ENCODE peak calls at places on chromosomes 2 and 18, in eight cellular contexts. C is osteoblast, A is suprapubic skin, N is nephron progenitor cell, S is fibroblast of lung, Y is GM20000, Q is fibroblast of mammary gland, R is progenitor cell of endocrine pancreas. O is an unnamed sample.

GRCh38 chr2:24743914-24744313 is 49.3 kb downstream of the PTRHD1 start:
- DNase-seq in S (no peak), N (no peak), Q (no peak), C (no peak), R (no peak), Y (no peak), A (no peak), O (no peak)

GRCh38 chr2:104388296-104388695 is 465.6 kb upstream of the POU3F3 start:
- DNase-seq in R (no peak), Y (no peak), C (no peak), Q (no peak), A (no peak), N (no peak), S (no peak), O (no peak)

GRCh38 chr18:62325806-62326645 is 916 bp downstream of the TNFRSF11A start:
- DNase-seq in Q (peak), A (no peak), S (peak), R (peak), N (peak), Y (peak), C (peak), O (no peak)

GRCh38 chr2:33510589-33510968 is 34.1 kb downstream of the RASGRP3 start:
- DNase-seq in N (no peak), C (no peak), Y (no peak), S (no peak), R (no peak), A (no peak), Q (peak), O (no peak)

GRCh38 chr2:8677646-8678592 is 3.9 kb upstream of the ID2 start:
- DNase-seq in R (no peak), Y (peak), N (peak), S (peak), C (peak), Q (peak), A (peak), O (no peak)

GRCh38 chr2:182280128-182280527 is 146.7 kb downstream of the PDE1A start:
- DNase-seq in A (no peak), N (no peak), R (no peak), S (peak), Q (peak), C (no peak), Y (no peak), O (no peak)

GRCh38 chr2:218879881-218880748 is 537 bp upstream of the WNT10A start:
- DNase-seq in S (no peak), R (no peak), N (peak), A (no peak), Y (peak), C (no peak), Q (no peak), O (peak)

GRCh38 chr2:158969717-158970521 is 1.5 kb downstream of the TANC1 start:
- DNase-seq in N (peak), R (peak), S (peak), Y (no peak), A (peak), C (peak), Q (peak), O (no peak)

GRCh38 chr2:70828115-70828514 is 7.5 kb downstream of the CD207 start:
- DNase-seq in Q (no peak), N (no peak), C (peak), R (no peak), S (no peak), A (no peak), Y (no peak), O (no peak)

GRCh38 chr2:150732064-150732463 is 244.6 kb upstream of the RND3 start:
- DNase-seq in Q (peak), R (no peak), Y (no peak), C (peak), A (no peak), S (peak), N (no peak), O (no peak)

GRCh38 chr2:12819721-12820120 is 103.0 kb downstream of the TRIB2 start:
- DNase-seq in A (no peak), Y (no peak), N (no peak), C (no peak), Q (peak), R (no peak), S (peak), O (no peak)

GRCh38 chr2:138274421-138275291 is 226.9 kb upstream of the SPOPL start:
- DNase-seq in C (no peak), N (no peak), S (peak), Q (peak), Y (no peak), A (no peak), R (no peak), O (no peak)

GRCh38 chr2:39723946-39724827 is 54.9 kb downstream of the THUMPD2 start:
- DNase-seq in Y (no peak), C (no peak), R (no peak), N (no peak), A (no peak), S (no peak), Q (no peak), O (no peak)

GRCh38 chr2:224160917-224161316 is 121.8 kb upstream of the SERPINE2 start:
- DNase-seq in Y (no peak), A (no peak), R (no peak), N (no peak), Q (peak), C (no peak), S (peak), O (no peak)

GRCh38 chr18:13524824-13525223 is 201.5 kb downstream of the FAM210A start:
- DNase-seq in N (no peak), Y (no peak), Q (no peak), C (no peak), R (no peak), S (no peak), A (no peak), O (no peak)

GRCh38 chr2:170886391-170886790 is 42.7 kb upstream of the GORASP2 start:
- DNase-seq in R (no peak), S (no peak), Q (peak), N (no peak), C (no peak), Y (no peak), A (no peak), O (no peak)

GRCh38 chr2:204104821-204105220 is 168.3 kb downstream of the ICOS start:
- DNase-seq in R (no peak), S (no peak), N (no peak), C (no peak), Q (no peak), A (no peak), Y (no peak), O (no peak)

GRCh38 chr2:173254659-173255058 is 100.0 kb upstream of the CDCA7 start:
- DNase-seq in C (no peak), S (no peak), Q (no peak), N (no peak), A (no peak), R (no peak), Y (no peak), O (no peak)

GRCh38 chr2:102080451-102081054 is 62.0 kb upstream of the IL1R1 start:
- DNase-seq in N (no peak), R (no peak), Y (no peak), Q (peak), C (no peak), S (no peak), A (no peak), O (no peak)

GRCh38 chr18:834086-834720 is 22.2 kb upstream of the YES1 start:
- DNase-seq in R (no peak), N (no peak), Q (no peak), S (no peak), A (no peak), Y (no peak), C (no peak), O (no peak)

GRCh38 chr2:53315170-53315569 is 452.4 kb upstream of the CHAC2 start:
- DNase-seq in C (no peak), S (no peak), N (no peak), Y (no peak), R (no peak), Q (no peak), A (no peak), O (no peak)

GRCh38 chr2:120390381-120391055 is 44.6 kb downstream of the INHBB start:
- DNase-seq in Q (no peak), R (peak), C (peak), Y (no peak), A (peak), N (no peak), S (no peak), O (no peak)

GRCh38 chr2:165203689-165204559 is at the start of gene SCN3A:
- DNase-seq in N (peak), Q (peak), A (no peak), C (peak), R (no peak), S (peak), Y (peak), O (no peak)

GRCh38 chr2:220775856-220776467 is 796.1 kb downstream of the EPHA4 start:
- DNase-seq in R (no peak), Q (no peak), C (no peak), N (no peak), Y (no peak), S (no peak), A (no peak), O (no peak)

GRCh38 chr2:1136071-1136470 is 185.4 kb downstream of the SNTG2 start:
- DNase-seq in C (peak), N (no peak), Y (no peak), S (peak), Q (peak), R (no peak), A (no peak), O (no peak)

GRCh38 chr2:203973676-203974075 is 37.1 kb downstream of the ICOS start:
- DNase-seq in Q (no peak), C (no peak), N (no peak), Y (no peak), A (no peak), R (no peak), S (no peak), O (no peak)

GRCh38 chr2:203567786-203568185 is 32.7 kb upstream of the RAPH1 start:
- DNase-seq in N (no peak), C (peak), S (no peak), A (no peak), Y (no peak), R (no peak), Q (peak), O (no peak)

GRCh38 chr18:31687529-31687928 is 3.1 kb upstream of the B4GALT6 start:
- DNase-seq in S (peak), Y (no peak), R (no peak), A (no peak), Q (no peak), C (no peak), N (no peak), O (no peak)
- TF ChIP-seq CTCF in S (no peak), Y (no peak), R (peak), A (no peak), Q (peak), C (peak), N (peak), O (peak)

DNA sequence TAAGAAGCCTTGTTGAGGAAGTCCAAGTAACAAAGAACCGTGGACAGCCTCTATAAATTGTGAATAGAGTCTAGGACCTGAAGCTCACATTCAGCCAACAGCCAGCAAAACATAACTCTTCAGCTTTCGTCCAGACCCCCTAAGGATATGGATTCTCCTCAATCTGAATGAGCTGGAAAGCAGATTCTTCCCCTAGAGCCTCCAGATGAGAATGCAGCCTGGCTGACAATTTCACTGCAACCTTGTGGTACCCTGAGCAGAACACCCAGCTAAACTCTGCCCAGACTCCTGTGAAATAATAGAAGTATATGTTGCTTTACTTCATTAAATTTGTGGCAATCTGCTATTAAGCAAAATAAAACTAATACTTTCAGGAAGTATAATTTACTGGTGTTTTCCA is 483.5 kb upstream of the SLC8A1 start:
- DNase-seq in N (no peak), A (no peak), Y (no peak), C (no peak), R (no peak), Q (no peak), S (no peak), O (no peak)
- TF ChIP-seq CTCF in N (peak), A (no peak), Y (no peak), C (no peak), R (peak), Q (no peak), S (no peak), O (no peak)

GRCh38 chr2:179898873-179899272 is 37.5 kb upstream of the ZNF385B start:
- DNase-seq in R (no peak), A (no peak), C (no peak), N (peak), Y (peak), S (peak), Q (peak), O (no peak)
- TF ChIP-seq CTCF in R (peak), A (no peak), C (peak), N (peak), Y (no peak), S (peak), Q (peak), O (peak)

GRCh38 chr2:202237787-202238233 is 587 bp downstream of the SUMO1 start:
- DNase-seq in Q (peak), N (peak), A (peak), Y (peak), S (peak), C (peak), R (peak), O (no peak)

GRCh38 chr2:202238234-202239197 is at the start of gene SUMO1:
- DNase-seq in R (peak), S (peak), C (peak), A (peak), Y (peak), N (peak), Q (peak), O (peak)
- TF ChIP-seq CTCF in R (peak), S (no peak), C (no peak), A (no peak), Y (no peak), N (no peak), Q (no peak), O (no peak)

DNA sequence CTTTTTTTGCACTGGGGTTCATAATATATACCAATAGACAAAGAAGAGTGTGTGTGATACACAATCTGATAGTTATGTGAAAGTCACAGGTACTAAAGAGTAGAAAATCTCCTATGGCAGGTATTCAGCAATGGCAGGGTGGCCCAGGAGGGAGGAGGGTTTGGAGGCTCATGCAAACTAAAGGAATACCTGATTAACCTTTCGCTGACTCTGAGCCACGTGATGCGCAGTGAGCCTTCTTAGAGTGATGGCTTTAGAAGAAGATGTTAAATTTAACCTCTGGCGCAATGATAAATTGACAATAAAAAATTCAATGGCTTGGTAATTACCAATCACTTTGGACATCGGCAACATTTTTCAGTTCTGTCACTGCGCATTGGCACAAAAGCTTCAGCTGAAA is 250.8 kb upstream of the HNRNPA3 start:
- DNase-seq in S (no peak), Q (no peak), Y (no peak), N (no peak), C (no peak), R (no peak), A (no peak), O (no peak)
- TF ChIP-seq CTCF in S (no peak), Q (no peak), Y (no peak), N (no peak), C (no peak), R (no peak), A (no peak), O (no peak)

O was measured in chondrocyte.